ENCODE peak calls at places on chromosomes 4 and X, in six cellular contexts. J is stimulated activated CD8-positive, alpha-beta memory T cell treated with anti-CD3 and anti-CD28 coated beads, Interleukin-12 subunit alpha, Interleukin-12 subunit beta, amount 100 ng/mL, for 4 hours; P is activated CD4-positive, CD25-positive, alpha-beta regulatory T cell; D is A549; S is Jurkat, Clone E6-1; M is right lobe of liver. U is an unnamed sample.

GRCh38 chr4:10762541-10762940 is 78.0 kb upstream of the CLNK start:
- DNase-seq in M (no peak), J (no peak), S (no peak), D (no peak), P (no peak), U (no peak)

GRCh38 chr4:55554453-55555030 is 7.8 kb upstream of the CLOCK start:
- DNase-seq in P (no peak), J (no peak), S (no peak), D (peak), M (no peak), U (no peak)

GRCh38 chr4:61723492-61723891 is 523.4 kb downstream of the ADGRL3 start:
- DNase-seq in D (no peak), S (no peak), P (no peak), J (no peak), M (no peak), U (no peak)

GRCh38 chr4:11079171-11079570 is 349.5 kb downstream of the HS3ST1 start:
- DNase-seq in D (no peak), P (no peak), S (no peak), M (no peak), J (no peak), U (no peak)

GRCh38 chr4:182174979-182175378 is 68.2 kb upstream of the TENM3 start:
- DNase-seq in M (no peak), S (no peak), J (no peak), D (no peak), P (no peak), U (no peak)

GRCh38 chr4:96649536-96649935 is 809.6 kb downstream of the PDHA2 start:
- DNase-seq in S (peak), P (no peak), M (no peak), J (no peak), D (no peak), U (no peak)

GRCh38 chr4:26455571-26455970 is 34.7 kb downstream of the CCKAR start:
- DNase-seq in P (no peak), S (no peak), J (no peak), M (no peak), D (no peak), U (no peak)

GRCh38 chr4:17232575-17233253 is 279.2 kb downstream of the QDPR start:
- DNase-seq in S (no peak), J (no peak), M (no peak), P (no peak), D (no peak), U (no peak)

GRCh38 chr4:79982587-79983327 is 90.3 kb downstream of the ANTXR2 start:
- DNase-seq in P (no peak), J (no peak), S (no peak), D (no peak), M (no peak), U (no peak)

GRCh38 chr4:121156822-121157769 is 7.0 kb downstream of the TNIP3 start:
- DNase-seq in M (peak), S (no peak), D (peak), P (peak), J (peak), U (no peak)

GRCh38 chr4:40918330-40918729 is 168.6 kb downstream of the NSUN7 start:
- DNase-seq in P (no peak), S (no peak), M (peak), D (no peak), J (no peak), U (no peak)

GRCh38 chrX:37684918-37685317 is 673 bp upstream of the XK start:
- DNase-seq in D (no peak), S (no peak), M (no peak), P (no peak), J (no peak), U (no peak)

GRCh38 chr4:6546681-6547447 is 28.1 kb upstream of the MAN2B2 start:
- DNase-seq in S (peak), J (peak), P (peak), D (peak), M (no peak), U (no peak)

GRCh38 chrX:134849390-134849789 is 141.4 kb upstream of the SMIM10 start:
- DNase-seq in P (no peak), M (no peak), D (no peak), J (no peak), S (no peak), U (no peak)

GRCh38 chrX:70262952-70263567 is 3.1 kb upstream of the P2RY4 start:
- DNase-seq in D (peak), S (peak), M (peak), J (no peak), P (peak), U (no peak)

GRCh38 chrX:23344208-23344903 is 9.7 kb downstream of the PTCHD1 start:
- DNase-seq in P (no peak), S (peak), J (no peak), D (no peak), M (no peak), U (no peak)

GRCh38 chrX:46803140-46803539 is 33.7 kb upstream of the RP2 start:
- DNase-seq in P (no peak), M (no peak), D (no peak), S (no peak), J (no peak), U (no peak)

GRCh38 chr4:4185528-4185927 is 41.2 kb downstream of the OTOP1 start:
- DNase-seq in P (no peak), S (no peak), M (no peak), D (no peak), J (no peak), U (no peak)

GRCh38 chr4:169263791-169264392 is 6.9 kb downstream of the SH3RF1 start:
- DNase-seq in J (no peak), S (no peak), M (no peak), P (no peak), D (no peak), U (no peak)

GRCh38 chr4:177441061-177441802 is 1.0 kb downstream of the AGA start:
- DNase-seq in J (no peak), S (peak), D (peak), P (no peak), M (no peak), U (no peak)

GRCh38 chr4:93764647-93765246 is 63.8 kb upstream of the ATOH1 start:
- DNase-seq in P (no peak), J (no peak), D (peak), M (no peak), S (peak), U (no peak)

GRCh38 chrX:98067611-98068010 is 1183.9 kb downstream of the RPA4 start:
- DNase-seq in S (no peak), D (no peak), J (no peak), M (no peak), P (no peak), U (no peak)

GRCh38 chrX:38699603-38700110 is 101.6 kb upstream of the MID1IP1 start:
- DNase-seq in M (no peak), J (no peak), P (no peak), D (no peak), S (no peak), U (no peak)

GRCh38 chr4:38869511-38869910 is 1.9 kb downstream of the FAM114A1 start:
- DNase-seq in M (no peak), J (no peak), P (no peak), S (no peak), D (no peak), U (no peak)

GRCh38 chrX:8748855-8749254 is 16.9 kb upstream of the ANOS1 start:
- DNase-seq in D (peak), P (no peak), M (no peak), S (peak), J (no peak), U (no peak)

GRCh38 chrX:79081895-79082512 is 62.5 kb upstream of the GPR174 start:
- DNase-seq in S (peak), P (no peak), J (no peak), D (peak), M (no peak), U (no peak)

GRCh38 chrX:51395474-51395806 is 62.8 kb downstream of the NUDT10 start:
- DNase-seq in S (no peak), D (no peak), J (no peak), P (no peak), M (no peak), U (no peak)

GRCh38 chr4:118904935-118905334 is 16.3 kb downstream of the SYNPO2 start:
- DNase-seq in D (no peak), M (no peak), J (no peak), S (no peak), P (no peak), U (no peak)

GRCh38 chrX:1450381-1451161 is 2.1 kb downstream of the ASMTL start:
- DNase-seq in J (no peak), M (no peak), S (no peak), D (no peak), P (no peak), U (no peak)

GRCh38 chr4:108345862-108346530 is 177.3 kb upstream of the LEF1 start:
- DNase-seq in P (no peak), M (no peak), D (no peak), S (peak), J (no peak), U (no peak)

GRCh38 chr4:185424905-185425599 is 712 bp downstream of the UFSP2 start:
- DNase-seq in M (no peak), D (no peak), P (no peak), S (peak), J (no peak), U (no peak)

GRCh38 chr4:6693274-6694176 is at the start of gene S100P:
- DNase-seq in S (no peak), M (no peak), J (no peak), D (no peak), P (no peak), U (no peak)

GRCh38 chr4:181235361-181235760 is 1007.8 kb upstream of the TENM3 start:
- DNase-seq in S (no peak), M (no peak), D (no peak), J (no peak), P (no peak), U (no peak)

U was measured in activated B cell treated with CpG ODN at 0.5 μM for 24 hours.